ENCODE peak calls at places on chromosomes 3 and 15, in five cellular contexts. One of them, this sample, is unnamed. For H3K36me3, the result is how much of the 10 kb centered on the place peaks cover.

GRCh38 chr15:95935852-95936251 is 394.6 kb upstream of the NR2F2 start:
- DNase-seq in body of pancreas: no peak
- DNase-seq in naive thymus-derived CD4-positive, alpha-beta T cell: no peak
- DNase-seq in cardiac muscle cell: no peak
- DNase-seq in upper lobe of right lung: no peak
- DNase-seq in this sample: no peak

GRCh38 chr3:73401616-73402265 is 223.0 kb downstream of the PDZRN3 start:
- DNase-seq in body of pancreas: no peak
- DNase-seq in naive thymus-derived CD4-positive, alpha-beta T cell: no peak
- DNase-seq in cardiac muscle cell: peak
- DNase-seq in upper lobe of right lung: no peak
- DNase-seq in this sample: no peak

GRCh38 chr3:165259518-165260193 is 63.5 kb upstream of the SLITRK3 start:
- DNase-seq in body of pancreas: peak
- DNase-seq in naive thymus-derived CD4-positive, alpha-beta T cell: no peak
- DNase-seq in cardiac muscle cell: peak
- DNase-seq in upper lobe of right lung: no peak
- DNase-seq in this sample: no peak

GRCh38 chr3:41318520-41318919 is 119.2 kb downstream of the CTNNB1 start:
- DNase-seq in body of pancreas: no peak
- DNase-seq in naive thymus-derived CD4-positive, alpha-beta T cell: no peak
- DNase-seq in cardiac muscle cell: no peak
- DNase-seq in upper lobe of right lung: no peak
- DNase-seq in this sample: no peak

GRCh38 chr3:61927332-61927731 is 366.0 kb downstream of the PTPRG start:
- DNase-seq in body of pancreas: peak
- DNase-seq in naive thymus-derived CD4-positive, alpha-beta T cell: no peak
- DNase-seq in cardiac muscle cell: peak
- DNase-seq in upper lobe of right lung: no peak
- DNase-seq in this sample: no peak

GRCh38 chr3:143600762-143601161 is 247.5 kb downstream of the SLC9A9 start:
- DNase-seq in body of pancreas: no peak
- DNase-seq in naive thymus-derived CD4-positive, alpha-beta T cell: no peak
- DNase-seq in cardiac muscle cell: peak
- DNase-seq in upper lobe of right lung: no peak
- DNase-seq in this sample: no peak

GRCh38 chr15:79957741-79958140 is 13.3 kb downstream of the BCL2A1 start:
- DNase-seq in body of pancreas: no peak
- DNase-seq in naive thymus-derived CD4-positive, alpha-beta T cell: no peak
- DNase-seq in cardiac muscle cell: peak
- DNase-seq in upper lobe of right lung: no peak
- DNase-seq in this sample: no peak

GRCh38 chr15:23422099-23422945 is 24.7 kb downstream of the GOLGA6L2 start:
- DNase-seq in body of pancreas: no peak
- DNase-seq in naive thymus-derived CD4-positive, alpha-beta T cell: no peak
- DNase-seq in cardiac muscle cell: peak
- DNase-seq in upper lobe of right lung: peak
- DNase-seq in this sample: no peak

GRCh38 chr3:187878776-187879524 is 133.7 kb upstream of the BCL6 start:
- DNase-seq in body of pancreas: no peak
- DNase-seq in naive thymus-derived CD4-positive, alpha-beta T cell: no peak
- DNase-seq in cardiac muscle cell: peak
- DNase-seq in upper lobe of right lung: no peak
- DNase-seq in this sample: no peak

GRCh38 chr15:49046113-49046883 is at the start of gene SECISBP2L:
- DNase-seq in body of pancreas: peak
- DNase-seq in naive thymus-derived CD4-positive, alpha-beta T cell: peak
- DNase-seq in cardiac muscle cell: peak
- DNase-seq in upper lobe of right lung: peak
- DNase-seq in this sample: peak

GRCh38 chr15:66617137-66618090 is 51.6 kb upstream of the LCTL start:
- DNase-seq in body of pancreas: peak
- DNase-seq in naive thymus-derived CD4-positive, alpha-beta T cell: no peak
- DNase-seq in cardiac muscle cell: peak
- DNase-seq in upper lobe of right lung: peak
- DNase-seq in this sample: no peak

GRCh38 chr3:165854696-165855095 is 17.5 kb upstream of the BCHE start:
- DNase-seq in body of pancreas: no peak
- DNase-seq in naive thymus-derived CD4-positive, alpha-beta T cell: no peak
- DNase-seq in cardiac muscle cell: peak
- DNase-seq in upper lobe of right lung: no peak
- DNase-seq in this sample: no peak

GRCh38 chr15:56831467-56831866 is 87.0 kb upstream of the TCF12 start:
- DNase-seq in body of pancreas: no peak
- DNase-seq in naive thymus-derived CD4-positive, alpha-beta T cell: no peak
- DNase-seq in cardiac muscle cell: no peak
- DNase-seq in upper lobe of right lung: no peak
- DNase-seq in this sample: no peak

GRCh38 chr15:67066041-67067021 is 929 bp downstream of the SMAD3 start:
- DNase-seq in body of pancreas: peak
- DNase-seq in naive thymus-derived CD4-positive, alpha-beta T cell: no peak
- DNase-seq in cardiac muscle cell: no peak
- DNase-seq in upper lobe of right lung: no peak
- DNase-seq in this sample: no peak

GRCh38 chr3:115804722-115805121 is 181.4 kb downstream of the GAP43 start:
- DNase-seq in body of pancreas: no peak
- DNase-seq in naive thymus-derived CD4-positive, alpha-beta T cell: no peak
- DNase-seq in cardiac muscle cell: peak
- DNase-seq in upper lobe of right lung: no peak
- DNase-seq in this sample: no peak

GRCh38 chr15:36778516-36778915 is 199.1 kb downstream of the CDIN1 start:
- DNase-seq in body of pancreas: no peak
- DNase-seq in naive thymus-derived CD4-positive, alpha-beta T cell: no peak
- DNase-seq in cardiac muscle cell: no peak
- DNase-seq in upper lobe of right lung: no peak
- DNase-seq in this sample: no peak

GRCh38 chr15:25863067-25863967 is at the start of gene ATP10A:
- DNase-seq in body of pancreas: no peak
- DNase-seq in naive thymus-derived CD4-positive, alpha-beta T cell: peak
- DNase-seq in cardiac muscle cell: peak
- DNase-seq in upper lobe of right lung: peak
- DNase-seq in this sample: peak

GRCh38 chr3:158453004-158453403 is 118.0 kb upstream of the MLF1 start:
- DNase-seq in body of pancreas: no peak
- DNase-seq in naive thymus-derived CD4-positive, alpha-beta T cell: no peak
- DNase-seq in cardiac muscle cell: no peak
- DNase-seq in upper lobe of right lung: no peak
- DNase-seq in this sample: no peak

GRCh38 chr15:70912187-70912586 is 19.6 kb downstream of the LRRC49 start:
- DNase-seq in body of pancreas: no peak
- DNase-seq in naive thymus-derived CD4-positive, alpha-beta T cell: no peak
- DNase-seq in cardiac muscle cell: no peak
- DNase-seq in upper lobe of right lung: no peak
- DNase-seq in this sample: no peak

GRCh38 chr15:52392008-52392687 is 96.5 kb upstream of the MYO5C start:
- DNase-seq in body of pancreas: no peak
- DNase-seq in naive thymus-derived CD4-positive, alpha-beta T cell: no peak
- DNase-seq in cardiac muscle cell: no peak
- DNase-seq in upper lobe of right lung: no peak
- DNase-seq in this sample: no peak

GRCh38 chr15:92932946-92933649 is 33.0 kb downstream of the CHD2 start:
- DNase-seq in body of pancreas: no peak
- DNase-seq in naive thymus-derived CD4-positive, alpha-beta T cell: no peak
- DNase-seq in cardiac muscle cell: no peak
- DNase-seq in upper lobe of right lung: no peak
- DNase-seq in this sample: no peak

GRCh38 chr3:168086541-168087260 is 9.0 kb downstream of the GOLIM4 start:
- DNase-seq in body of pancreas: no peak
- DNase-seq in naive thymus-derived CD4-positive, alpha-beta T cell: no peak
- DNase-seq in cardiac muscle cell: no peak
- DNase-seq in upper lobe of right lung: no peak
- DNase-seq in this sample: no peak

GRCh38 chr3:125110016-125110875 is 54.4 kb upstream of the HEG1 start:
- DNase-seq in body of pancreas: no peak
- DNase-seq in naive thymus-derived CD4-positive, alpha-beta T cell: no peak
- DNase-seq in cardiac muscle cell: peak
- DNase-seq in upper lobe of right lung: no peak
- DNase-seq in this sample: no peak

GRCh38 chr3:107218864-107219269 is 158.4 kb upstream of the CCDC54 start:
- DNase-seq in body of pancreas: no peak
- DNase-seq in naive thymus-derived CD4-positive, alpha-beta T cell: no peak
- DNase-seq in cardiac muscle cell: no peak
- DNase-seq in upper lobe of right lung: no peak
- DNase-seq in this sample: no peak

GRCh38 chr3:119228290-119229145 is 12.2 kb downstream of the B4GALT4 start:
- DNase-seq in body of pancreas: no peak
- DNase-seq in naive thymus-derived CD4-positive, alpha-beta T cell: no peak
- DNase-seq in cardiac muscle cell: no peak
- DNase-seq in upper lobe of right lung: no peak
- DNase-seq in this sample: no peak

GRCh38 chr3:119230071-119230470 is 10.6 kb downstream of the B4GALT4 start:
- DNase-seq in body of pancreas: no peak
- DNase-seq in naive thymus-derived CD4-positive, alpha-beta T cell: no peak
- DNase-seq in cardiac muscle cell: no peak
- DNase-seq in upper lobe of right lung: no peak
- DNase-seq in this sample: no peak

GRCh38 chr3:119229190-119229589 is 11.5 kb downstream of the B4GALT4 start:
- DNase-seq in body of pancreas: no peak
- DNase-seq in naive thymus-derived CD4-positive, alpha-beta T cell: no peak
- DNase-seq in cardiac muscle cell: no peak
- DNase-seq in upper lobe of right lung: no peak
- DNase-seq in this sample: no peak

GRCh38 chr3:119230745-119231144 is 9.9 kb downstream of the B4GALT4 start:
- DNase-seq in body of pancreas: no peak
- DNase-seq in naive thymus-derived CD4-positive, alpha-beta T cell: no peak
- DNase-seq in cardiac muscle cell: no peak
- DNase-seq in upper lobe of right lung: no peak
- DNase-seq in this sample: no peak

DNA sequence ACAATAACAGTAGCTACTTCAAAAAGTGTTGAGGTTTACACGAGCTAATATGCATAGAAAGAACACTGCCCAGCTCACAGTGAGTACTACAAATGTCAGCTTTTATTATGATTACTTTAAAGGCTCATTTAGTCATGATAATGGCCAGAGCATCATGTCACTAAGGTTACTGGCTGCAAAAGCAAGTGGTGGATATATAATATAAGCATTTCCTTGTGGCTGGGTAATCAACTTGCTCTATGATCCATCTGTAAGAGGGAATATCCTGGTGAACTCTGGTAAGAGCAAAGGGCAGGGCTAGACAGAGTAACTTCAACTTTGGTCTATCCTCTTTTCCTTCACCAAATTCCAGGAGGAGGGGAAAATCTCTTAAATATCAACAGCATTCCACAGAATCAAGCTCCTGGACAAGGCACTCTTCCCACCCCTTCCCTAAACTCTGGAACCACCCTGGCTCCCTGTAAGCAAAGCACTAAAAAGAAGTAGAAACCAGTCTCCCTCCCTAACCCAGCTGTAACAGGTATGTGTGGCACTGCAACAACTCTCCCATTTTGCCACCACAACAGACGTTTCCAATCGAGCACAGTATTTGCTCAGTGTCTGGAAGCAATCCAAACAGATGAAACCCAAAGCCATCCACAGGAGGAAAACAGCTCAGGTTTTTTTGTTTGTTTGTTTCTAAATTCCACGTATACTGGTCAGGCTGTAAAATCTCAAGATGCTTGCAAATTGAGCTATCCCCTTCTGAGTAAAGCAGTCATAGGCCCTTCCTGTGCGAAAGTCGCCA is 13.4 kb downstream of the B4GALT4 start:
- DNase-seq in body of pancreas: no peak
- DNase-seq in naive thymus-derived CD4-positive, alpha-beta T cell: no peak
- DNase-seq in cardiac muscle cell: no peak
- DNase-seq in upper lobe of right lung: no peak
- DNase-seq in this sample: no peak
- H3K36me3 ChIP-seq in body of pancreas: under half
- H3K36me3 ChIP-seq in naive thymus-derived CD4-positive, alpha-beta T cell: half or more
- H3K36me3 ChIP-seq in cardiac muscle cell: half or more
- H3K36me3 ChIP-seq in upper lobe of right lung: half or more
- H3K36me3 ChIP-seq in this sample: under half

GRCh38 chr3:9949626-9950025 is 2.6 kb downstream of the PRRT3 start:
- DNase-seq in body of pancreas: no peak
- DNase-seq in naive thymus-derived CD4-positive, alpha-beta T cell: no peak
- DNase-seq in cardiac muscle cell: no peak
- DNase-seq in upper lobe of right lung: no peak
- DNase-seq in this sample: no peak

GRCh38 chr3:9951962-9952805 is at the start of gene PRRT3:
- DNase-seq in body of pancreas: peak
- DNase-seq in naive thymus-derived CD4-positive, alpha-beta T cell: peak
- DNase-seq in cardiac muscle cell: peak
- DNase-seq in upper lobe of right lung: peak
- DNase-seq in this sample: peak

GRCh38 chr3:9951598-9951961 is 628 bp downstream of the PRRT3 start:
- DNase-seq in body of pancreas: no peak
- DNase-seq in naive thymus-derived CD4-positive, alpha-beta T cell: no peak
- DNase-seq in cardiac muscle cell: no peak
- DNase-seq in upper lobe of right lung: no peak
- DNase-seq in this sample: no peak

GRCh38 chr3:9949115-9949514 is 3.1 kb downstream of the PRRT3 start:
- DNase-seq in body of pancreas: no peak
- DNase-seq in naive thymus-derived CD4-positive, alpha-beta T cell: no peak
- DNase-seq in cardiac muscle cell: no peak
- DNase-seq in upper lobe of right lung: no peak
- DNase-seq in this sample: no peak

GRCh38 chr3:9951126-9951525 is 1.1 kb downstream of the PRRT3 start:
- DNase-seq in body of pancreas: no peak
- DNase-seq in naive thymus-derived CD4-positive, alpha-beta T cell: no peak
- DNase-seq in cardiac muscle cell: no peak
- DNase-seq in upper lobe of right lung: no peak
- DNase-seq in this sample: no peak
- H3K4me3 ChIP-seq in body of pancreas: no peak
- H3K4me3 ChIP-seq in naive thymus-derived CD4-positive, alpha-beta T cell: peak
- H3K4me3 ChIP-seq in cardiac muscle cell: no peak
- H3K4me3 ChIP-seq in upper lobe of right lung: peak
- H3K4me3 ChIP-seq in this sample: peak

GRCh38 chr3:119492128-119492527 is 6.2 kb upstream of the TIMMDC1 start:
- DNase-seq in body of pancreas: no peak
- DNase-seq in naive thymus-derived CD4-positive, alpha-beta T cell: no peak
- DNase-seq in cardiac muscle cell: no peak
- DNase-seq in upper lobe of right lung: no peak
- DNase-seq in this sample: no peak
- H3K36me3 ChIP-seq in body of pancreas: under half
- H3K36me3 ChIP-seq in naive thymus-derived CD4-positive, alpha-beta T cell: under half
- H3K36me3 ChIP-seq in cardiac muscle cell: under half
- H3K36me3 ChIP-seq in upper lobe of right lung: under half
- H3K36me3 ChIP-seq in this sample: under half

DNA sequence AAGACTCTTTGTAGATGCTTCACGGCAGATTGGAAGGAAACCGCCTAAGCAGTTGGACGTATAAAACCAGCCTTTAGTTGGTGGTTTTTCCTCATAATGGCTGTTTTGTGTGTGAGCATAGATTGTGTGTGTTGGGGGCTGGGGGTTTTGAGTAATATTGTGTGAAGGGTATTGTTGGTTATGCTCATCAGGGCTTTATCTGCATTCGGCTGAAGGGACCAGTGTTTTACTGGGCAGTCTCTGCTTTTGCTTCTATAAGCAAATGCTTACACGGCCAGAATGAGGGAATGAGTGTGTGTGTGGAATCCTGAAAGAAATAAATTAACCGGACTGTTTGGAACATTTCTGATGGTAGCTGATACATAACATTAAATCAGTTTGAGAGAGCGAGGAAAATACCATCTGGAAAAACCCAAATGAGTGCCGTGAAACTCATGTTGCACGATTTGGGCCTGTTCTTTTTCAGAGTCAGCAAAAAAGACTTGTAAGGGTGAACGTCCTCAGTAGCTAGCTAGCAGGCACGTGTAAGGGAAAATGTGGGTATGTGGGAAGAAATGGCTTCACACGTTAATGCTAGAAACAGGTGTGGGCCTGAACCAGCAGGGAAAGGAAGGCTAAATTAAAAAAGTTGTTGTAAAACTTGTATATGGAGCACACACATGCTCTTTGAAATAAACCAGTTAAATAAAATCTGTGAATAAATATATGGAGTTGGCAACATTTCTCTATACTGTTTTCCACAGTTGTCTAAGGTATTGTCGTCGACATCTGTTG is 2.0 kb downstream of the MITF start:
- DNase-seq in body of pancreas: no peak
- DNase-seq in naive thymus-derived CD4-positive, alpha-beta T cell: no peak
- DNase-seq in cardiac muscle cell: no peak
- DNase-seq in upper lobe of right lung: no peak
- DNase-seq in this sample: no peak
- H3K4me3 ChIP-seq in body of pancreas: no peak
- H3K4me3 ChIP-seq in naive thymus-derived CD4-positive, alpha-beta T cell: no peak
- H3K4me3 ChIP-seq in cardiac muscle cell: peak
- H3K4me3 ChIP-seq in upper lobe of right lung: peak
- H3K4me3 ChIP-seq in this sample: no peak

This sample was measured in CD8-positive, alpha-beta memory T cell.